ENCODE peak calls at places on chromosomes 2 and 18, in four cellular contexts. V, H, L and E are unnamed samples.

GRCh38 chr2:61493523-61493942 is 22.6 kb upstream of the USP34 start:
- DNase-seq in V (no peak), H (peak; percentile 25), L (no peak), E (no peak)

GRCh38 chr2:205563646-205564045 is 118.7 kb upstream of the NRP2 start:
- DNase-seq in V (no peak), H (peak; percentile 5), L (no peak), E (no peak)

GRCh38 chr2:222338374-222338773 is 39.6 kb upstream of the PAX3 start:
- DNase-seq in V (no peak), H (no peak), L (no peak), E (no peak)

GRCh38 chr2:215002500-215002899 is 135.9 kb downstream of the ABCA12 start:
- DNase-seq in V (no peak), H (peak; percentile 47), L (no peak), E (no peak)

GRCh38 chr2:16566701-16567100 is 98.9 kb downstream of the CYRIA start:
- DNase-seq in V (no peak), H (no peak), L (no peak), E (no peak)

GRCh38 chr2:12424219-12424618 is 292.5 kb upstream of the TRIB2 start:
- DNase-seq in V (no peak), H (peak; percentile 20), L (no peak), E (no peak)

GRCh38 chr2:216683846-216684245 is 11.5 kb downstream of the IGFBP5 start:
- DNase-seq in V (no peak), H (peak; percentile 55), L (no peak), E (peak; percentile 77)

GRCh38 chr2:200230716-200231115 is 75.8 kb upstream of the SPATS2L start:
- DNase-seq in V (no peak), H (no peak), L (no peak), E (no peak)

GRCh38 chr18:22789600-22789999 is 143.5 kb upstream of the RBBP8 start:
- DNase-seq in V (no peak), H (no peak), L (no peak), E (no peak)

GRCh38 chr2:172829229-172829628 is 93.6 kb downstream of the RAPGEF4 start:
- DNase-seq in V (no peak), H (peak; percentile 94), L (no peak), E (no peak)

GRCh38 chr2:233386382-233387041 is 32.2 kb downstream of the DGKD start:
- DNase-seq in V (no peak), H (peak; percentile 17), L (no peak), E (no peak)

GRCh38 chr2:105486762-105487141 is 87.9 kb upstream of the FHL2 start:
- DNase-seq in V (no peak), H (no peak), L (no peak), E (no peak)

GRCh38 chr2:233912799-233913423 is 4.3 kb upstream of the TRPM8 start:
- DNase-seq in V (peak; percentile 76), H (peak; percentile 50), L (no peak), E (no peak)

GRCh38 chr2:151826737-151827157 is 1.5 kb downstream of the ARL5A start:
- DNase-seq in V (no peak), H (peak; percentile 26), L (no peak), E (no peak)

GRCh38 chr2:232216028-232216427 is 162.5 kb upstream of the ALPP start:
- DNase-seq in V (no peak), H (no peak), L (no peak), E (no peak)

GRCh38 chr2:164205347-164205746 is 415.9 kb downstream of the GRB14 start:
- DNase-seq in V (no peak), H (peak; percentile 83), L (no peak), E (no peak)

GRCh38 chr2:70767699-70768584 is at the start of gene ADD2:
- DNase-seq in V (peak; percentile 73), H (peak; percentile 44), L (peak; percentile 12), E (no peak)

GRCh38 chr2:120177973-120178372 is 45.2 kb downstream of the TMEM185B start:
- DNase-seq in V (no peak), H (no peak), L (no peak), E (no peak)

GRCh38 chr18:32707586-32707985 is 65.2 kb downstream of the KLHL14 start:
- DNase-seq in V (no peak), H (no peak), L (no peak), E (no peak)

GRCh38 chr2:233542507-233542906 is 24.1 kb downstream of the USP40 start:
- DNase-seq in V (no peak), H (peak; percentile 46), L (no peak), E (no peak)

GRCh38 chr2:134705861-134706586 is 12.8 kb downstream of the TMEM163 start:
- DNase-seq in V (no peak), H (peak; percentile 10), L (no peak), E (no peak)

GRCh38 chr2:24399434-24400206 is 39.3 kb upstream of the ITSN2 start:
- DNase-seq in V (no peak), H (no peak), L (no peak), E (no peak)

GRCh38 chr2:198376677-198377076 is 572.3 kb downstream of the PLCL1 start:
- DNase-seq in V (no peak), H (peak; percentile 48), L (no peak), E (peak; percentile 13)

GRCh38 chr2:174590928-174591648 is 6.5 kb downstream of the WIPF1 start:
- DNase-seq in V (no peak), H (no peak), L (no peak), E (no peak)

GRCh38 chr2:206260427-206261012 is 13.9 kb upstream of the ZDBF2 start:
- DNase-seq in V (no peak), H (peak; percentile 67), L (no peak), E (no peak)

GRCh38 chr2:30334738-30335426 is 103.5 kb downstream of the LBH start:
- DNase-seq in V (no peak), H (no peak), L (no peak), E (no peak)

GRCh38 chr2:61135510-61135909 is 26.5 kb upstream of the C2orf74 start:
- DNase-seq in V (no peak), H (peak; percentile 60), L (no peak), E (no peak)

GRCh38 chr18:54392621-54393023 is 34.9 kb downstream of the C18orf54 start:
- DNase-seq in V (no peak), H (peak; percentile 82), L (no peak), E (peak; percentile 33)

GRCh38 chr2:136448986-136449780 is 316.2 kb upstream of the THSD7B start:
- DNase-seq in V (no peak), H (no peak), L (no peak), E (no peak)

GRCh38 chr18:59455728-59456276 is 96.7 kb upstream of the LMAN1 start:
- DNase-seq in V (no peak), H (no peak), L (no peak), E (no peak)